ENCODE peak calls at places on chromosomes 13 and 19, in eight cellular contexts. H, Z, I, W, U, Y, L and E are unnamed samples.

GRCh38 chr13:100196380-100196779 is 107.5 kb downstream of the PCCA start:
- DNase-seq in H (no peak), W (no peak), I (no peak), L (no peak), U (no peak), Y (no peak), Z (no peak), E (no peak)

GRCh38 chr19:55640043-55640576 is 692 bp upstream of the ZNF580 start:
- DNase-seq in U (peak; percentile 83), Z (peak; percentile 80), L (no peak), Y (no peak), H (no peak), I (peak; percentile 70), W (no peak), E (no peak)

GRCh38 chr13:48000559-48001126 is 430 bp downstream of the SUCLA2 start:
- DNase-seq in L (no peak), Z (peak; percentile 40), H (no peak), W (no peak), Y (no peak), U (no peak), I (peak; percentile 20), E (no peak)

GRCh38 chr19:8096071-8096470 is 43.5 kb downstream of the CCL25 start:
- DNase-seq in H (no peak), Z (no peak), Y (no peak), W (no peak), L (no peak), U (no peak), I (no peak), E (no peak)

GRCh38 chr13:50224534-50224933 is 209.3 kb downstream of the KCNRG start:
- DNase-seq in H (no peak), Y (no peak), W (no peak), Z (no peak), U (no peak), I (no peak), L (no peak), E (no peak)

GRCh38 chr19:29569038-29569911 is 36.8 kb upstream of the POP4 start:
- DNase-seq in I (no peak), Y (no peak), W (no peak), L (no peak), U (no peak), Z (no peak), H (no peak), E (no peak)

GRCh38 chr13:26037302-26037701 is 14.5 kb downstream of the SHISA2 start:
- DNase-seq in L (no peak), I (peak; percentile 35), W (peak; percentile 69), H (peak; percentile 23), Y (no peak), Z (peak; percentile 40), U (no peak), E (no peak)

GRCh38 chr13:59982631-59983382 is 180.9 kb downstream of the DIAPH3 start:
- DNase-seq in H (no peak), W (no peak), Y (no peak), U (no peak), Z (no peak), I (no peak), L (no peak), E (no peak)

GRCh38 chr13:97851269-97851668 is 102.2 kb upstream of the IPO5 start:
- DNase-seq in U (no peak), Y (no peak), H (no peak), I (no peak), L (no peak), W (no peak), Z (no peak), E (no peak)

GRCh38 chr13:30908416-30908980 is 2.4 kb downstream of the MEDAG start:
- DNase-seq in Y (no peak), L (no peak), I (no peak), Z (peak; percentile 75), H (no peak), U (peak; percentile 65), W (no peak), E (peak; percentile 62)

GRCh38 chr13:111394211-111394922 is 73.9 kb downstream of the TEX29 start:
- DNase-seq in Y (no peak), Z (no peak), I (no peak), L (no peak), U (no peak), W (no peak), H (no peak), E (no peak)

GRCh38 chr13:40149611-40150283 is 494.3 kb downstream of the COG6 start:
- DNase-seq in H (no peak), Z (peak; percentile 98), L (no peak), W (no peak), U (no peak), I (no peak), Y (no peak), E (no peak)

GRCh38 chr13:110652231-110652730 is 36.9 kb downstream of the NAXD start:
- DNase-seq in U (no peak), Z (no peak), H (no peak), I (no peak), W (no peak), L (no peak), Y (no peak), E (no peak)

GRCh38 chr13:93862259-93862658 is 617.2 kb downstream of the DCT start:
- DNase-seq in H (no peak), Z (no peak), W (no peak), I (no peak), L (no peak), U (no peak), Y (no peak), E (no peak)

GRCh38 chr19:15180451-15181390 is 20.1 kb downstream of the NOTCH3 start:
- DNase-seq in W (no peak), U (no peak), I (peak; percentile 91), L (peak; percentile 37), Y (no peak), H (no peak), Z (no peak), E (no peak)

GRCh38 chr19:50330365-50331078 is 1.3 kb upstream of the KCNC3 start:
- DNase-seq in I (peak; percentile 92), L (peak; percentile 73), W (peak; percentile 70), Y (no peak), Z (peak; percentile 68), U (peak; percentile 93), H (peak; percentile 53), E (no peak)

GRCh38 chr19:16368385-16369305 is 44.0 kb downstream of the KLF2 start:
- DNase-seq in I (no peak), H (no peak), Y (no peak), W (no peak), U (no peak), Z (no peak), L (peak; percentile 18), E (no peak)

GRCh38 chr19:11887247-11887617 is 350 bp upstream of the ZNF69 start:
- DNase-seq in H (no peak), U (no peak), I (no peak), W (no peak), Y (no peak), L (no peak), Z (no peak), E (no peak)

GRCh38 chr13:89755729-89756492 is 1591.6 kb upstream of the MIR17HG start:
- DNase-seq in H (no peak), U (no peak), W (no peak), I (no peak), Y (no peak), Z (no peak), L (no peak), E (no peak)

GRCh38 chr13:34017231-34017630 is 199.3 kb downstream of the RFC3 start:
- DNase-seq in Z (no peak), W (no peak), H (no peak), L (no peak), I (no peak), U (no peak), Y (no peak), E (no peak)

GRCh38 chr19:3369337-3370213 is 3.2 kb downstream of the NFIC start:
- DNase-seq in I (no peak), Z (peak; percentile 41), U (no peak), L (no peak), H (no peak), Y (no peak), W (no peak), E (no peak)

GRCh38 chr19:46841458-46842083 is 9.1 kb downstream of the AP2S1 start:
- DNase-seq in W (no peak), H (no peak), L (no peak), U (no peak), Z (no peak), Y (no peak), I (peak; percentile 46), E (no peak)
- H3K27ac ChIP-seq in W (no peak overlapping the region), H (peak overlapping the region; percentile 31), L (no peak overlapping the region), U (peak overlapping the region; percentile 31), Z (no peak overlapping the region), Y (no peak overlapping the region), I (peak overlapping the region; percentile 19), E (no peak overlapping the region)

GRCh38 chr19:5024282-5024681 is 55.4 kb downstream of the KDM4B start:
- DNase-seq in L (no peak), H (no peak), Z (no peak), U (no peak), Y (no peak), W (no peak), I (peak; percentile 55), E (no peak)

GRCh38 chr19:5023128-5023571 is 54.2 kb downstream of the KDM4B start:
- DNase-seq in Y (no peak), Z (no peak), L (no peak), H (no peak), W (no peak), I (no peak), U (no peak), E (no peak)

GRCh38 chr19:5020368-5020767 is 51.5 kb downstream of the KDM4B start:
- DNase-seq in I (no peak), Y (no peak), W (no peak), Z (no peak), L (no peak), H (no peak), U (no peak), E (no peak)

GRCh38 chr19:5025027-5025426 is 56.1 kb downstream of the KDM4B start:
- DNase-seq in U (no peak), Y (no peak), L (no peak), Z (no peak), I (no peak), H (no peak), W (no peak), E (no peak)

GRCh38 chr19:5022066-5022860 is 53.4 kb downstream of the KDM4B start:
- DNase-seq in I (no peak), L (no peak), U (no peak), W (no peak), Y (no peak), H (no peak), Z (no peak), E (no peak)
- H3K9ac ChIP-seq in I (peak overlapping the region; percentile 42), L (no peak overlapping the region), U (no peak overlapping the region), W (no peak overlapping the region), Y (no peak overlapping the region), H (no peak overlapping the region), Z (no peak overlapping the region), E (no peak overlapping the region)

GRCh38 chr13:80204642-80205041 is 136.3 kb downstream of the SPRY2 start:
- DNase-seq in H (no peak), Z (no peak), U (no peak), W (no peak), Y (no peak), I (no peak), L (no peak), E (no peak)
- TF ChIP-seq POLR2AphosphoS5 in H (no peak), Z (no peak), U (no peak), W (no peak), Y (no peak), I (no peak), L (no peak), E (no peak)

DNA sequence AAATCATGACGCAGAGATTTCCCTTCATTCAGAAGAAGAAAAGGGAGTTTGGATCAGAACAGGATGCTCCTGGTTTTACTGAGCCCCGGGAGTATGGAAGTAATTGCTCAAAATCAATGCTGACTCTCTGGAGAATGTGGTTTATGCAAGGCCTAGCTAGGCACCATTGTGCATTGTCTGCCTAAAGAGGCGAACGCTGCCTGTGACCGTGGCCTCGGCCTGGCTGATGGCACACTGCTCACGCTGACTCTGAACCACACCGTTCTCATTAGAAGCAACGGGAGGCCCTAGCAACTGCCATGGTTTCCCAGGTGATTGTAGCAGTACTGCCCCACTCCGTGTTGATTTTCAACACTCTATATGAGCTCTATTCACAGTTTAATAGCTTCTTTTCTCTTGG is 41.7 kb upstream of the UBL3 start:
- DNase-seq in I (no peak), Z (no peak), W (no peak), U (no peak), H (no peak), L (no peak), Y (no peak), E (no peak)
- H3K27ac ChIP-seq in I (no peak overlapping the region), Z (no peak overlapping the region), W (no peak overlapping the region), U (no peak overlapping the region), H (no peak overlapping the region), L (no peak overlapping the region), Y (no peak overlapping the region), E (no peak overlapping the region)